ENCODE peak calls at places on chromosome 2, in seven cellular contexts. One of them, this sample, is unnamed.

GRCh38 chr2:131104487-131105155 is 515 bp upstream of the PLEKHB2 start:
- DNase-seq in HCT116: peak; percentile 84
- DNase-seq in SK-N-SH: peak; percentile 78
- DNase-seq in HepG2: peak; percentile 64
- DNase-seq in H1: no peak
- DNase-seq in K562: peak; percentile 45
- DNase-seq in GM12878: peak; percentile 5
- DNase-seq in this sample: peak; percentile 33

GRCh38 chr2:60706021-60706420 is 50.0 kb upstream of the PAPOLG start:
- DNase-seq in HCT116: no peak
- DNase-seq in SK-N-SH: no peak
- DNase-seq in HepG2: no peak
- DNase-seq in H1: no peak
- DNase-seq in K562: no peak
- DNase-seq in GM12878: no peak
- DNase-seq in this sample: no peak

GRCh38 chr2:67237288-67237687 is 159.8 kb upstream of the ETAA1 start:
- DNase-seq in HCT116: no peak
- DNase-seq in SK-N-SH: no peak
- DNase-seq in HepG2: no peak
- DNase-seq in H1: no peak
- DNase-seq in K562: no peak
- DNase-seq in GM12878: no peak
- DNase-seq in this sample: no peak

GRCh38 chr2:212327171-212327809 is 211.3 kb downstream of the ERBB4 start:
- DNase-seq in HCT116: no peak
- DNase-seq in SK-N-SH: no peak
- DNase-seq in HepG2: peak; percentile 35
- DNase-seq in H1: no peak
- DNase-seq in K562: no peak
- DNase-seq in GM12878: no peak
- DNase-seq in this sample: no peak

GRCh38 chr2:69169990-69170389 is 157.0 kb downstream of the ANTXR1 start:
- DNase-seq in HCT116: no peak
- DNase-seq in SK-N-SH: no peak
- DNase-seq in HepG2: no peak
- DNase-seq in H1: no peak
- DNase-seq in K562: no peak
- DNase-seq in GM12878: no peak
- DNase-seq in this sample: no peak

GRCh38 chr2:119464977-119465376 is 33.3 kb downstream of the TMEM37 start:
- DNase-seq in HCT116: no peak
- DNase-seq in SK-N-SH: no peak
- DNase-seq in HepG2: no peak
- DNase-seq in H1: no peak
- DNase-seq in K562: peak; percentile 33
- DNase-seq in GM12878: no peak
- DNase-seq in this sample: no peak

GRCh38 chr2:42786561-42787345 is 5.6 kb downstream of the HAAO start:
- DNase-seq in HCT116: no peak
- DNase-seq in SK-N-SH: peak; percentile 40
- DNase-seq in HepG2: no peak
- DNase-seq in H1: no peak
- DNase-seq in K562: no peak
- DNase-seq in GM12878: no peak
- DNase-seq in this sample: no peak

GRCh38 chr2:130824492-130825061 is 12.1 kb upstream of the ARHGEF4 start:
- DNase-seq in HCT116: no peak
- DNase-seq in SK-N-SH: no peak
- DNase-seq in HepG2: no peak
- DNase-seq in H1: no peak
- DNase-seq in K562: no peak
- DNase-seq in GM12878: peak; percentile 86
- DNase-seq in this sample: no peak

GRCh38 chr2:162230761-162231160 is 12.5 kb downstream of the FAP start:
- DNase-seq in HCT116: no peak
- DNase-seq in SK-N-SH: no peak
- DNase-seq in HepG2: no peak
- DNase-seq in H1: no peak
- DNase-seq in K562: no peak
- DNase-seq in GM12878: no peak
- DNase-seq in this sample: no peak

GRCh38 chr2:79713131-79713785 is 200.4 kb downstream of the CTNNA2 start:
- DNase-seq in HCT116: no peak
- DNase-seq in SK-N-SH: no peak
- DNase-seq in HepG2: no peak
- DNase-seq in H1: no peak
- DNase-seq in K562: no peak
- DNase-seq in GM12878: no peak
- DNase-seq in this sample: no peak

GRCh38 chr2:190205643-190206042 is 114.0 kb downstream of the HIBCH start:
- DNase-seq in HCT116: no peak
- DNase-seq in SK-N-SH: no peak
- DNase-seq in HepG2: no peak
- DNase-seq in H1: no peak
- DNase-seq in K562: no peak
- DNase-seq in GM12878: no peak
- DNase-seq in this sample: no peak

GRCh38 chr2:3603536-3604206 is 8.8 kb downstream of the COLEC11 start:
- DNase-seq in HCT116: no peak
- DNase-seq in SK-N-SH: no peak
- DNase-seq in HepG2: no peak
- DNase-seq in H1: no peak
- DNase-seq in K562: no peak
- DNase-seq in GM12878: no peak
- DNase-seq in this sample: no peak

GRCh38 chr2:120108049-120108448 is 95.2 kb downstream of the EPB41L5 start:
- DNase-seq in HCT116: no peak
- DNase-seq in SK-N-SH: peak; percentile 4
- DNase-seq in HepG2: no peak
- DNase-seq in H1: no peak
- DNase-seq in K562: no peak
- DNase-seq in GM12878: no peak
- DNase-seq in this sample: peak; percentile 16

GRCh38 chr2:150598383-150598782 is 110.9 kb upstream of the RND3 start:
- DNase-seq in HCT116: no peak
- DNase-seq in SK-N-SH: no peak
- DNase-seq in HepG2: no peak
- DNase-seq in H1: no peak
- DNase-seq in K562: no peak
- DNase-seq in GM12878: no peak
- DNase-seq in this sample: peak; percentile 49

GRCh38 chr2:68811364-68811763 is 59.8 kb downstream of the BMP10 start:
- DNase-seq in HCT116: no peak
- DNase-seq in SK-N-SH: no peak
- DNase-seq in HepG2: no peak
- DNase-seq in H1: no peak
- DNase-seq in K562: no peak
- DNase-seq in GM12878: no peak
- DNase-seq in this sample: no peak

GRCh38 chr2:122340246-122340645 is 584.8 kb downstream of the TSN start:
- DNase-seq in HCT116: no peak
- DNase-seq in SK-N-SH: no peak
- DNase-seq in HepG2: no peak
- DNase-seq in H1: no peak
- DNase-seq in K562: no peak
- DNase-seq in GM12878: peak; percentile 39
- DNase-seq in this sample: no peak

DNA sequence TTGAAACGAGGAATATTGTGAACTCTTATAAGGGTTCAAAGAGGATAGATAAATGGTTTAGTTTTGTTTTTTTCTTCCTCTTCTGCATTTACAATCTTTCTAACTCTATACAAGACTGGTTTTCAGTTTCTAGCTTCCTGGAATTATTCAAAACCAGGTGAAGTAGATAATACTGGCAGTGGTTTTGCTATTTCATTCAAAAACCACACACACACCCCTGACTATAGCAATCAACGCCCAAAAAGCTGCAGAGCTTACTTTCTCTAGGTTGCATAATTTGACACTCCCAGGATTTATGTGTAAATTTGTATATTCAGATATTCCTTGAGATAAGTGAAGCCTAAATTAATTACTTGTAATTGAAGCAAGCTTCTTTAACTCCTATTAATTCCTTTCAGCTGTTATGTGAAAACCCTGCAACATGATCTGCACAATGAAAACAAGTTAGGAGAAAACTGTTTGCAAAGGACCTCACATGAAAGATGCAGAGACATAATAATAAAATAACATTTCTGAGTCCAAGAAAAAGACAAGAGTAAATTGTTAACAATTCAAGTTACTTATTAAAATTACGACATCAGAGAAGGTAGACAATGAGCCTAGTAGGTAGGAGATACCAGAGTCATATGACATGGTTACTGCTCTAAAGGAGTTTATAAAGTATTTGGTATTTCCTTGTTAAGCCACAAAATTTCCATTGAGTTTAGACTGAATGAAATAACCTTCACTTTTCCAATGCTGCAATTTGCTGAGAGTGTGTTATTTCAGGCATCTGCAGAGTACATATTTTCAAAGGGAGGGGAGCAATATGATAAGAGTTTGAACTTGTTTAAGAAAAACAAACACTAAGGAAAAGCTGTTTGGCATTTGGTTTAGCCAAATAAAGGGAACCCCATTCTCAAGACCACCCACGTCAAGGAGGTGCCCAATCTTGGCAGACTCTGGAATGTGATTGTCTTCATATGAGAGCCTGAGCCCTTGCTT is 1.6 kb upstream of the NFE2L2 start:
- DNase-seq in HCT116: no peak
- DNase-seq in SK-N-SH: no peak
- DNase-seq in HepG2: peak; percentile 85
- DNase-seq in H1: no peak
- DNase-seq in K562: no peak
- DNase-seq in GM12878: no peak
- DNase-seq in this sample: no peak
- TF ChIP-seq JUND in HCT116: no peak
- TF ChIP-seq JUND in SK-N-SH: no peak
- TF ChIP-seq JUND in HepG2: no peak
- TF ChIP-seq JUND in H1: no peak
- TF ChIP-seq JUND in K562: no peak
- TF ChIP-seq JUND in GM12878: no peak
- TF ChIP-seq JUND in this sample: no peak

GRCh38 chr2:46394649-46395510 is 84.5 kb upstream of the TMEM247 start:
- DNase-seq in HCT116: no peak
- DNase-seq in SK-N-SH: no peak
- DNase-seq in HepG2: peak; percentile 92
- DNase-seq in H1: no peak
- DNase-seq in K562: no peak
- DNase-seq in GM12878: peak; percentile 4
- DNase-seq in this sample: no peak
- TF ChIP-seq JUND in HCT116: no peak
- TF ChIP-seq JUND in SK-N-SH: no peak
- TF ChIP-seq JUND in HepG2: no peak
- TF ChIP-seq JUND in H1: no peak
- TF ChIP-seq JUND in K562: no peak
- TF ChIP-seq JUND in GM12878: no peak
- TF ChIP-seq JUND in this sample: no peak

GRCh38 chr2:83079007-83079406 is 1380.1 kb downstream of the SUCLG1 start:
- DNase-seq in HCT116: no peak
- DNase-seq in SK-N-SH: no peak
- DNase-seq in HepG2: no peak
- DNase-seq in H1: no peak
- DNase-seq in K562: no peak
- DNase-seq in GM12878: no peak
- DNase-seq in this sample: no peak
- TF ChIP-seq JUND in HCT116: no peak
- TF ChIP-seq JUND in SK-N-SH: no peak
- TF ChIP-seq JUND in HepG2: no peak
- TF ChIP-seq JUND in H1: no peak
- TF ChIP-seq JUND in K562: no peak
- TF ChIP-seq JUND in GM12878: no peak
- TF ChIP-seq JUND in this sample: no peak

DNA sequence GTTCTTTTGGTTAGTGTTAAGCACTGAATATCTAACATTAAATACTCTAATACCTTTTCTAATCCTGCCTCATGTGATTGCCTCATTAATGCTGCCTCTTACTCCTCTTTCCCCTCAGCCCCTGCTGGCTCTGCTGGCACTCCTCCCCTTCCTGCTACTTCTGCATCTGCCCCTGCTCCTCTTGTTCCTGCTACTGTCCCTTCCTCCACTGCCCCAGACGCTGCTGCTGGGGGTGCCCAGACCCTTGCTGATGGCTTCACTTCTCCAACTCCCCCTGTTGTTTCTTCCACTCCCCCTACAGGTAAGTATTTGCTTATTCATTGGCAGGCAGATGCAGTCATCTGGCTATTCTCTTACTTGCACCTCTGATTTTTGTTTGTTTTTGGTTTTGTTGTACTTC is 68.5 kb downstream of the ABI2 start:
- DNase-seq in HCT116: no peak
- DNase-seq in SK-N-SH: peak; percentile 16
- DNase-seq in HepG2: peak; percentile 31
- DNase-seq in H1: peak; percentile 78
- DNase-seq in K562: peak; percentile 6
- DNase-seq in GM12878: no peak
- DNase-seq in this sample: peak; percentile 6
- TF ChIP-seq JUND in HCT116: no peak
- TF ChIP-seq JUND in SK-N-SH: no peak
- TF ChIP-seq JUND in HepG2: no peak
- TF ChIP-seq JUND in H1: no peak
- TF ChIP-seq JUND in K562: no peak
- TF ChIP-seq JUND in GM12878: no peak
- TF ChIP-seq JUND in this sample: no peak

GRCh38 chr2:113977060-113977659 is 87.3 kb downstream of the ACTR3 start:
- DNase-seq in HCT116: no peak
- DNase-seq in SK-N-SH: no peak
- DNase-seq in HepG2: no peak
- DNase-seq in H1: no peak
- DNase-seq in K562: no peak
- DNase-seq in GM12878: no peak
- DNase-seq in this sample: no peak
- TF ChIP-seq JUND in HCT116: no peak
- TF ChIP-seq JUND in SK-N-SH: no peak
- TF ChIP-seq JUND in HepG2: no peak
- TF ChIP-seq JUND in H1: no peak
- TF ChIP-seq JUND in K562: no peak
- TF ChIP-seq JUND in GM12878: no peak
- TF ChIP-seq JUND in this sample: no peak

GRCh38 chr2:9846554-9846953 is 3.3 kb downstream of the TAF1B start:
- DNase-seq in HCT116: no peak
- DNase-seq in SK-N-SH: no peak
- DNase-seq in HepG2: no peak
- DNase-seq in H1: no peak
- DNase-seq in K562: no peak
- DNase-seq in GM12878: no peak
- DNase-seq in this sample: no peak
- TF ChIP-seq JUND in HCT116: no peak
- TF ChIP-seq JUND in SK-N-SH: no peak
- TF ChIP-seq JUND in HepG2: no peak
- TF ChIP-seq JUND in H1: no peak
- TF ChIP-seq JUND in K562: peak; percentile 28
- TF ChIP-seq JUND in GM12878: no peak
- TF ChIP-seq JUND in this sample: no peak